ENCODE peak calls at places on chromosomes 12 and 14, in five cellular contexts. K is astrocyte of the spinal cord, R is NCI-H1105 treated with DMSO at 0.1 percent for 48 hours, H is substantia nigra, D is heart right ventricle. L is an unnamed sample.

GRCh38 chr14:104749111-104749649 is 3.8 kb upstream of the SIVA1 start:
- DNase-seq in K (peak), R (no peak), H (peak), D (peak), L (peak)

GRCh38 chr14:61505815-61506809 is 184.7 kb downstream of the PRKCH start:
- DNase-seq in K (peak), R (no peak), H (no peak), D (no peak), L (no peak)

GRCh38 chr12:106110626-106111300 is 28.0 kb downstream of the NUAK1 start:
- DNase-seq in K (no peak), R (no peak), H (no peak), D (no peak), L (no peak)

GRCh38 chr14:67704484-67705089 is 2.9 kb downstream of the RDH12 start:
- DNase-seq in K (peak), R (peak), H (no peak), D (no peak), L (peak)

GRCh38 chr12:1741154-1741949 is 50.5 kb downstream of the ADIPOR2 start:
- DNase-seq in K (no peak), R (no peak), H (no peak), D (no peak), L (no peak)

GRCh38 chr14:53409974-53410373 is 256.9 kb upstream of the DDHD1 start:
- DNase-seq in K (peak), R (no peak), H (no peak), D (no peak), L (no peak)

GRCh38 chr14:68394719-68395117 is 398.1 kb downstream of the ZFP36L1 start:
- DNase-seq in K (no peak), R (no peak), H (no peak), D (peak), L (no peak)

GRCh38 chr12:119700078-119700477 is 32.1 kb downstream of the PRKAB1 start:
- DNase-seq in K (no peak), R (no peak), H (no peak), D (no peak), L (no peak)

GRCh38 chr12:70920891-70921290 is 353 bp upstream of the PTPRR start:
- DNase-seq in K (no peak), R (no peak), H (no peak), D (no peak), L (no peak)

GRCh38 chr14:92914087-92914656 is 8.8 kb upstream of the CHGA start:
- DNase-seq in K (peak), R (no peak), H (no peak), D (peak), L (no peak)

GRCh38 chr14:83164016-83164415 is 1630.4 kb upstream of the SEL1L start:
- DNase-seq in K (peak), R (no peak), H (no peak), D (no peak), L (no peak)

GRCh38 chr12:12086975-12087692 is 16.4 kb downstream of the BCL2L14 start:
- DNase-seq in K (no peak), R (no peak), H (no peak), D (no peak), L (no peak)

GRCh38 chr12:20810487-20810886 is at the start of gene SLCO1B3:
- DNase-seq in K (no peak), R (no peak), H (no peak), D (no peak), L (no peak)

GRCh38 chr14:56878766-56879165 is 68.5 kb upstream of the OTX2 start:
- DNase-seq in K (no peak), R (no peak), H (no peak), D (no peak), L (no peak)

GRCh38 chr14:49310298-49310697 is 275.9 kb downstream of the RPS29 start:
- DNase-seq in K (no peak), R (no peak), H (no peak), D (no peak), L (no peak)